ENCODE peak calls at places on chromosomes 1 and 21, in four cellular contexts. One of them, this sample, is unnamed. For H3K4me1, the result is how much of the 10 kb centered on the place peaks cover.

GRCh38 chr1:155379180-155379876 is 58.6 kb downstream of the RUSC1 start:
- DNase-seq in endothelial cell of umbilical vein: peak
- DNase-seq in spleen: no peak
- DNase-seq in esophagus squamous epithelium: no peak
- DNase-seq in this sample: no peak

GRCh38 chr1:77263708-77264107 is 18.1 kb upstream of the AK5 start:
- DNase-seq in endothelial cell of umbilical vein: no peak
- DNase-seq in spleen: no peak
- DNase-seq in esophagus squamous epithelium: no peak
- DNase-seq in this sample: no peak

GRCh38 chr1:93222987-93223675 is 42.6 kb downstream of the CCDC18 start:
- DNase-seq in spleen: no peak
- DNase-seq in esophagus squamous epithelium: no peak
- DNase-seq in endothelial cell of umbilical vein: peak
- DNase-seq in this sample: no peak

GRCh38 chr1:41613646-41614592 is 129.4 kb upstream of the EDN2 start:
- DNase-seq in esophagus squamous epithelium: no peak
- DNase-seq in endothelial cell of umbilical vein: no peak
- DNase-seq in spleen: no peak
- DNase-seq in this sample: no peak

GRCh38 chr1:9181176-9181906 is 52.4 kb upstream of the GPR157 start:
- DNase-seq in endothelial cell of umbilical vein: peak
- DNase-seq in esophagus squamous epithelium: no peak
- DNase-seq in spleen: peak
- DNase-seq in this sample: peak

GRCh38 chr1:243903904-243904303 is 53.9 kb upstream of the AKT3 start:
- DNase-seq in spleen: no peak
- DNase-seq in esophagus squamous epithelium: no peak
- DNase-seq in endothelial cell of umbilical vein: peak
- DNase-seq in this sample: no peak

GRCh38 chr1:96536576-96536975 is 185.0 kb upstream of the PTBP2 start:
- DNase-seq in spleen: no peak
- DNase-seq in endothelial cell of umbilical vein: no peak
- DNase-seq in esophagus squamous epithelium: no peak
- DNase-seq in this sample: no peak

GRCh38 chr1:63653971-63654370 is 60.8 kb downstream of the PGM1 start:
- DNase-seq in endothelial cell of umbilical vein: no peak
- DNase-seq in spleen: no peak
- DNase-seq in esophagus squamous epithelium: no peak
- DNase-seq in this sample: no peak

GRCh38 chr1:43766086-43766784 is 58.9 kb downstream of the ST3GAL3 start:
- DNase-seq in endothelial cell of umbilical vein: no peak
- DNase-seq in esophagus squamous epithelium: no peak
- DNase-seq in spleen: no peak
- DNase-seq in this sample: peak

GRCh38 chr1:76402128-76402527 is 327.6 kb downstream of the ST6GALNAC3 start:
- DNase-seq in endothelial cell of umbilical vein: no peak
- DNase-seq in esophagus squamous epithelium: no peak
- DNase-seq in spleen: no peak
- DNase-seq in this sample: no peak

GRCh38 chr1:118958937-118959631 is 29.1 kb downstream of the TBX15 start:
- DNase-seq in endothelial cell of umbilical vein: no peak
- DNase-seq in spleen: no peak
- DNase-seq in esophagus squamous epithelium: no peak
- DNase-seq in this sample: no peak

GRCh38 chr1:100627018-100627716 is 89.2 kb downstream of the GPR88 start:
- DNase-seq in spleen: no peak
- DNase-seq in esophagus squamous epithelium: no peak
- DNase-seq in endothelial cell of umbilical vein: peak
- DNase-seq in this sample: no peak

GRCh38 chr1:24318988-24319863 is at the start of gene GRHL3:
- DNase-seq in esophagus squamous epithelium: no peak
- DNase-seq in endothelial cell of umbilical vein: no peak
- DNase-seq in spleen: no peak
- DNase-seq in this sample: peak

GRCh38 chr1:34983700-34984355 is 1.3 kb downstream of the TMEM35B start:
- DNase-seq in spleen: no peak
- DNase-seq in endothelial cell of umbilical vein: no peak
- DNase-seq in esophagus squamous epithelium: no peak
- DNase-seq in this sample: no peak

GRCh38 chr1:24562625-24563024 is 6.7 kb downstream of the NCMAP start:
- DNase-seq in esophagus squamous epithelium: no peak
- DNase-seq in endothelial cell of umbilical vein: no peak
- DNase-seq in spleen: peak
- DNase-seq in this sample: no peak

GRCh38 chr21:34707876-34708325 is 39.1 kb downstream of the CLIC6 start:
- DNase-seq in esophagus squamous epithelium: no peak
- DNase-seq in endothelial cell of umbilical vein: no peak
- DNase-seq in spleen: no peak
- DNase-seq in this sample: no peak

GRCh38 chr1:12708396-12708795 is 7.5 kb upstream of the AADACL3 start:
- DNase-seq in esophagus squamous epithelium: no peak
- DNase-seq in spleen: no peak
- DNase-seq in endothelial cell of umbilical vein: no peak
- DNase-seq in this sample: no peak

GRCh38 chr1:40315795-40316594 is 1.1 kb downstream of the COL9A2 start:
- DNase-seq in spleen: peak
- DNase-seq in esophagus squamous epithelium: no peak
- DNase-seq in endothelial cell of umbilical vein: peak
- DNase-seq in this sample: no peak

GRCh38 chr1:62784509-62785365 is 805 bp downstream of the ATG4C start:
- DNase-seq in esophagus squamous epithelium: no peak
- DNase-seq in endothelial cell of umbilical vein: peak
- DNase-seq in spleen: no peak
- DNase-seq in this sample: no peak

GRCh38 chr21:37348664-37349063 is 17.9 kb upstream of the DYRK1A start:
- DNase-seq in spleen: no peak
- DNase-seq in esophagus squamous epithelium: no peak
- DNase-seq in endothelial cell of umbilical vein: peak
- DNase-seq in this sample: no peak

GRCh38 chr1:160752926-160753325 is 13.9 kb downstream of the SLAMF7 start:
- DNase-seq in endothelial cell of umbilical vein: no peak
- DNase-seq in spleen: no peak
- DNase-seq in esophagus squamous epithelium: no peak
- DNase-seq in this sample: no peak

GRCh38 chr1:200150721-200151120 is 123.2 kb downstream of the NR5A2 start:
- DNase-seq in esophagus squamous epithelium: no peak
- DNase-seq in spleen: no peak
- DNase-seq in endothelial cell of umbilical vein: no peak
- DNase-seq in this sample: no peak

GRCh38 chr1:111195002-111195684 is 5.3 kb downstream of the DENND2D start:
- DNase-seq in spleen: no peak
- DNase-seq in esophagus squamous epithelium: no peak
- DNase-seq in endothelial cell of umbilical vein: no peak
- DNase-seq in this sample: no peak

GRCh38 chr1:246907472-246907871 is 24.3 kb downstream of the AHCTF1 start:
- DNase-seq in esophagus squamous epithelium: no peak
- DNase-seq in endothelial cell of umbilical vein: peak
- DNase-seq in spleen: no peak
- DNase-seq in this sample: no peak

GRCh38 chr1:22539510-22540118 is 23.7 kb upstream of the EPHA8 start:
- DNase-seq in spleen: no peak
- DNase-seq in esophagus squamous epithelium: no peak
- DNase-seq in endothelial cell of umbilical vein: no peak
- DNase-seq in this sample: no peak

GRCh38 chr1:203557390-203557789 is 63.4 kb downstream of the OPTC start:
- DNase-seq in esophagus squamous epithelium: no peak
- DNase-seq in spleen: no peak
- DNase-seq in endothelial cell of umbilical vein: no peak
- DNase-seq in this sample: peak

GRCh38 chr1:29579821-29580425 is 343.6 kb downstream of the PTPRU start:
- DNase-seq in spleen: no peak
- DNase-seq in endothelial cell of umbilical vein: no peak
- DNase-seq in esophagus squamous epithelium: no peak
- DNase-seq in this sample: no peak

GRCh38 chr21:46124083-46124925 is 26.4 kb downstream of the COL6A2 start:
- DNase-seq in spleen: peak
- DNase-seq in esophagus squamous epithelium: no peak
- DNase-seq in endothelial cell of umbilical vein: no peak
- DNase-seq in this sample: peak

GRCh38 chr1:231045318-231045717 is 5.3 kb upstream of the FAM89A start:
- DNase-seq in endothelial cell of umbilical vein: no peak
- DNase-seq in spleen: no peak
- DNase-seq in esophagus squamous epithelium: no peak
- DNase-seq in this sample: no peak

GRCh38 chr1:69898403-69898947 is 306.9 kb downstream of the LRRC40 start:
- DNase-seq in endothelial cell of umbilical vein: no peak
- DNase-seq in esophagus squamous epithelium: no peak
- DNase-seq in spleen: no peak
- DNase-seq in this sample: peak

GRCh38 chr1:230542054-230542453 is 100.2 kb upstream of the COG2 start:
- DNase-seq in esophagus squamous epithelium: no peak
- DNase-seq in spleen: no peak
- DNase-seq in endothelial cell of umbilical vein: no peak
- DNase-seq in this sample: no peak

GRCh38 chr1:24216254-24216653 is 29.2 kb upstream of the IFNLR1 start:
- DNase-seq in endothelial cell of umbilical vein: no peak
- DNase-seq in esophagus squamous epithelium: no peak
- DNase-seq in spleen: no peak
- DNase-seq in this sample: no peak

GRCh38 chr1:12630946-12631540 is 12.8 kb upstream of the AADACL4 start:
- DNase-seq in endothelial cell of umbilical vein: no peak
- DNase-seq in esophagus squamous epithelium: no peak
- DNase-seq in spleen: peak
- DNase-seq in this sample: no peak

GRCh38 chr1:74422379-74423155 is 89.8 kb downstream of the LRRC53 start:
- DNase-seq in spleen: no peak
- DNase-seq in endothelial cell of umbilical vein: no peak
- DNase-seq in esophagus squamous epithelium: no peak
- DNase-seq in this sample: no peak

GRCh38 chr21:39891111-39891510 is 23.9 kb downstream of the PCP4 start:
- DNase-seq in endothelial cell of umbilical vein: no peak
- DNase-seq in esophagus squamous epithelium: no peak
- DNase-seq in spleen: no peak
- DNase-seq in this sample: no peak

DNA sequence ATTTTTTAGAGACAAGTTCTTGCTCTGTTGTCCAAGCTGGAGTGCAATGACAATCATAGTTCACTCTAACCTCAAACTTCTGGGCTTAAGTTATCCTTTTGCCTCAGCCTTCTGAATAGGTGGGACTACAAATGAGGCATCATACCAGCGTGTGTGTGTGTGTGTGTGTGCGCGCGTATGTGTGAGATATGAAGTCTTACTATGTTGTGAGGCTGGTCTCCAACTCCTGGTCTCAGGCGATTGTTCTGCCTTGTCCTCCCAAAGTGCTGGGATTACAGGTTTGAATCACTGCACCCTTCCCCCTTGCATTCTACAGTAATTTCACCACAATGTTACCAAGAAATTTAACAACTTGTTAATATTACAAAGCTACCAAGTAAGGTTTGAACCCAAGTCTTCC is 688 bp upstream of the GBP2 start:
- DNase-seq in spleen: no peak
- DNase-seq in esophagus squamous epithelium: no peak
- DNase-seq in endothelial cell of umbilical vein: no peak
- DNase-seq in this sample: no peak
- H3K4me3 ChIP-seq in spleen: peak
- H3K4me3 ChIP-seq in esophagus squamous epithelium: no peak
- H3K4me3 ChIP-seq in endothelial cell of umbilical vein: no peak
- H3K4me3 ChIP-seq in this sample: peak

DNA sequence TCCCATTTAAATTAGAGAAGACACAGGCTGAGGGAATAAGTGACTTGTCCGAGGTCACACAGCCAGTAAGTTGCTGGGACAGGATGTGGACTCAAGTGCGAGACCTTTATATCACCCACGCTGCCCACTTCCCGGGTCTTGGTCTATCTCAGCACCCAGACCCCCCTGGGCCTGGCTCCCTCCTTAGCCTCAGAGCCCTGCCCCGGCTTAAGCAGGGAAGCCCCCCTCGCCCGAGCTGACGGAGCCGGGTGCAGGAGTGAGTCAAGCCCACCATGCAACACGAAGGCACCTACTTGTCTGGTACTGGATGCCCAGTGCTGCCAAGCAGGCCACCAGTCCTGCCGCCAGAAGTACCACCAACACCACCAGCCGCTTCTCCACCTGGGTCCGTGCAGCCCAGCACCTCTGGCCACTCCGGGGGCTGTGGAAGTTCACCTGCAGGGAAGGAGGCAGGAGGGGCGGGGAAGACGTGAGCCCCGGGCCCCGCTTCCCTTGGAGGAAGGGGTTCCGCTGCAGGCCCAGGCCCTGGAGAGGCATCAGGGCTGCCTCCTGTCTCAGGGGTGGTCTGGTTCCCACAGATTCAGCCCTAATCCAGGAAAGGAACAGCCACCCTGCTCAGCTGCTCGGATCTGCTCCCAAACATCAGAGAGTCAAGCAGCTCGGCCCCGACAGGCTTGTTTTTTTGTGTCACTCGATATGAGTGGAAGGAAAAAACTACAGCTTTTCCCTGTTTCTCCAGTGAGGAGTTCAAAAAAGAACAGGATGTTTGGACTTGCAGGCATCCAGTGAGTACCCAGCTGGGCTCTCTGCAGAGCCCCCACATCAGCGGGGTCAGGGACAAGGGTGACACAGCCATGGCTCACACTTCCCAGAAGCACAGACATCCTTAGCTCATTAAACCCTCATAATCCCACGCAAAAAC is 11.1 kb downstream of the ECE1 start:
- DNase-seq in spleen: peak
- DNase-seq in endothelial cell of umbilical vein: peak
- DNase-seq in esophagus squamous epithelium: no peak
- DNase-seq in this sample: no peak
- H3K4me1 ChIP-seq in spleen: under half
- H3K4me1 ChIP-seq in endothelial cell of umbilical vein: half or more
- H3K4me1 ChIP-seq in esophagus squamous epithelium: under half
- H3K4me1 ChIP-seq in this sample: half or more

DNA sequence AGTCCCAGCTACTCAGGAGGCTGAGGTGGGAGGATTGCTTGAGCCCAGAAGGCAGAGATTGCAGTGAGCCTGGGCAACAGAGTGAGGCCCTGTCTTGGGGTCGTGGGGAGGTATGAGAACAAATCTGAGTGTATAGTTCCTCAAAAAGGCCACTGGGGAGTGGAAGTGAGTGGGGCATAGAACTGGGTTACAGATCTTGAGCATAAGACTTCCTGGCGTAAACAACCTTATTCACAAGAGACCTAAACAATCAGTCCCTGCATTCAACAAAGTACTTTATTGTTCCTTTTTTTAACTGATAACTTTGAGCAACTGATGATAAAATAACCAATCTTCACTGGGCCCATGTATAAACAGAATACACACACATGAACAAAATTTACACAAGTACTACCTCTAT is 72.7 kb upstream of the MUTYH start:
- DNase-seq in endothelial cell of umbilical vein: no peak
- DNase-seq in spleen: no peak
- DNase-seq in esophagus squamous epithelium: no peak
- DNase-seq in this sample: no peak
- TF ChIP-seq CTCF in endothelial cell of umbilical vein: no peak
- TF ChIP-seq CTCF in spleen: no peak
- TF ChIP-seq CTCF in esophagus squamous epithelium: no peak
- TF ChIP-seq CTCF in this sample: no peak

GRCh38 chr1:32352831-32353383 is 9.4 kb downstream of the FAM229A start:
- DNase-seq in esophagus squamous epithelium: no peak
- DNase-seq in endothelial cell of umbilical vein: no peak
- DNase-seq in spleen: no peak
- DNase-seq in this sample: no peak
- H3K4me3 ChIP-seq in esophagus squamous epithelium: no peak
- H3K4me3 ChIP-seq in endothelial cell of umbilical vein: no peak
- H3K4me3 ChIP-seq in spleen: no peak
- H3K4me3 ChIP-seq in this sample: no peak